ENCODE peak calls at places on chromosomes 2 and 18, in six cellular contexts. L is endothelial cell of umbilical vein, V is WTC11, X is K562, U is A549, C is HepG2. B is an unnamed sample.

GRCh38 chr18:34023471-34023870 is 201.2 kb downstream of the NOL4 start:
- DNase-seq in L (no peak), V (no peak), X (no peak), U (no peak), C (no peak), B (no peak)

GRCh38 chr2:12921321-12921720 is 204.6 kb downstream of the TRIB2 start:
- DNase-seq in L (no peak), V (no peak), X (no peak), U (no peak), C (no peak), B (no peak)

GRCh38 chr2:73083886-73084792 is 12.6 kb upstream of the SFXN5 start:
- DNase-seq in L (peak; percentile 83), V (no peak), X (no peak), U (no peak), C (no peak), B (no peak)

GRCh38 chr2:96175951-96176350 is 30.7 kb upstream of the DUSP2 start:
- DNase-seq in L (no peak), V (no peak), X (no peak), U (no peak), C (no peak), B (no peak)

GRCh38 chr2:172397136-172397825 is 30.1 kb upstream of the ITGA6 start:
- DNase-seq in L (no peak), V (no peak), X (no peak), U (no peak), C (no peak), B (no peak)

GRCh38 chr18:23143059-23143831 is 8.0 kb downstream of the CABLES1 start:
- DNase-seq in L (no peak), V (no peak), X (no peak), U (no peak), C (no peak), B (no peak)

GRCh38 chr18:48922801-48923730 is 27.7 kb downstream of the SMAD7 start:
- DNase-seq in L (peak; percentile 52), V (peak; percentile 30), X (peak; percentile 77), U (no peak), C (no peak), B (no peak)

GRCh38 chr2:241860184-241861078 is 1.7 kb upstream of the PDCD1 start:
- DNase-seq in L (no peak), V (no peak), X (no peak), U (no peak), C (no peak), B (no peak)

GRCh38 chr18:6948656-6949055 is 168.9 kb downstream of the LAMA1 start:
- DNase-seq in L (no peak), V (no peak), X (no peak), U (no peak), C (no peak), B (no peak)

GRCh38 chr2:236308855-236309668 is 44.9 kb upstream of the ASB18 start:
- DNase-seq in L (no peak), V (no peak), X (no peak), U (no peak), C (no peak), B (no peak)

GRCh38 chr2:240337028-240337427 is 98.4 kb upstream of the GPC1 start:
- DNase-seq in L (no peak), V (no peak), X (no peak), U (no peak), C (no peak), B (no peak)

GRCh38 chr18:3604626-3605408 is 154.8 kb downstream of the TGIF1 start:
- DNase-seq in L (peak; percentile 90), V (no peak), X (peak; percentile 38), U (no peak), C (peak; percentile 93), B (no peak)

GRCh38 chr2:144454466-144455287 is 65.2 kb downstream of the ZEB2 start:
- DNase-seq in L (peak; percentile 60), V (no peak), X (no peak), U (no peak), C (no peak), B (no peak)

GRCh38 chr18:48803518-48803917 is 147.2 kb downstream of the SMAD7 start:
- DNase-seq in L (no peak), V (peak; percentile 3), X (peak; percentile 39), U (no peak), C (no peak), B (no peak)

GRCh38 chr18:3675994-3676393 is 226.0 kb downstream of the TGIF1 start:
- DNase-seq in L (no peak), V (no peak), X (no peak), U (no peak), C (no peak), B (no peak)

GRCh38 chr18:79918089-79919011 is 33.1 kb downstream of the SLC66A2 start:
- DNase-seq in L (no peak), V (no peak), X (no peak), U (no peak), C (no peak), B (no peak)

GRCh38 chr2:229852565-229852964 is 69.2 kb downstream of the TRIP12 start:
- DNase-seq in L (peak; percentile 97), V (no peak), X (peak; percentile 13), U (no peak), C (no peak), B (no peak)
- TF ChIP-seq JUN in L (peak; percentile 80), V (no peak), X (no peak), U (no peak), C (no peak), B (no peak)

GRCh38 chr2:40155728-40156127 is 296.2 kb downstream of the SLC8A1 start:
- DNase-seq in L (no peak), V (no peak), X (no peak), U (no peak), C (no peak), B (no peak)
- TF ChIP-seq JUN in L (no peak), V (no peak), X (no peak), U (no peak), C (no peak), B (no peak)

DNA sequence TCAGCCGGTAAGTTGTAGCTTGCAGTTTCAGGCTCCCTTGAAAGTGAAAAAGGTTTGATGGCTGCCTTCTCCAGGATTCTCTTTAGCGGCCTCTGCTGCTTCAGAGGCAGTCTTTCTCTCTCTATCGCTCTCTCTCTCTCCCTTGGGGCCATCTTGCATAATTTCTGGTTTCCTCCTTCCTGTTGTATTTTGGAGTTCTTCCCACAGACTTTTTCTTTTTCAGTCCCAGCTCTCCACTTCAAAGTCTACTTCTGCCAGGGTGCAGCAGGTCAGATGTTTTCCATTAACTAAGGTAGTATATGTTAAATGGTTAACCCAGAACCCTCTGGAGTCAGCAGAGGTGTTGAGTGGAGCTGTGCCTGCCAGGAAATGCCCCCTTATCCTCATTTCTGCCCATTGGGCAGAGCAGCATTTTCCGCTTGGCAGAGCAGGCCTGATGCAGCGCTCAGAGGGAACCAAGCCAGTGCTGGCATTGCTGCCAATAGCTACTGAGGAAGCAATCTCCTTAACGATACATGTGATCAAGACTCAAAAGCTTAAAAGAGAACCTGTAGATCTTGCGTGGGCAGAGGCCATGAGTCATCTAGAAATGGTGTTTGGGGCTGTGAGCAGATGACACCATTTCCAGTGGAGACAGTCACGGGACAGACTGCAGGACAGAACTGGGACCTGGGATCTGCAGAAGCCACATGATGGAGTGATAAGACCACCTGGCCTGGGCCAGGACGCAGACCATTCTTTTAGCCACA is 20.8 kb downstream of the DBI start:
- DNase-seq in L (peak; percentile 20), V (no peak), X (peak; percentile 33), U (no peak), C (peak; percentile 34), B (no peak)
- TF ChIP-seq JUN in L (no peak), V (no peak), X (no peak), U (no peak), C (no peak), B (no peak)

GRCh38 chr2:130756041-130756720 is 841 bp downstream of the AMER3 start:
- DNase-seq in L (no peak), V (peak; percentile 58), X (peak; percentile 78), U (peak; percentile 23), C (no peak), B (peak; percentile 23)
- TF ChIP-seq JUN in L (no peak), V (no peak), X (no peak), U (no peak), C (no peak), B (no peak)

GRCh38 chr2:46239847-46240181 is 57.4 kb upstream of the EPAS1 start:
- DNase-seq in L (no peak), V (no peak), X (no peak), U (no peak), C (no peak), B (no peak)

GRCh38 chr2:46245869-46246268 is 51.3 kb upstream of the EPAS1 start:
- DNase-seq in L (no peak), V (no peak), X (no peak), U (no peak), C (no peak), B (no peak)

GRCh38 chr2:46239175-46239846 is 57.9 kb upstream of the EPAS1 start:
- DNase-seq in L (no peak), V (no peak), X (no peak), U (no peak), C (no peak), B (no peak)

GRCh38 chr2:46236876-46237859 is 60.0 kb upstream of the EPAS1 start:
- DNase-seq in L (no peak), V (no peak), X (no peak), U (no peak), C (peak; percentile 24), B (no peak)

GRCh38 chr2:46241344-46241743 is 55.9 kb upstream of the EPAS1 start:
- DNase-seq in L (peak; percentile 55), V (no peak), X (no peak), U (no peak), C (no peak), B (no peak)
- TF ChIP-seq JUN in L (peak; percentile 72), V (no peak), X (no peak), U (no peak), C (no peak), B (no peak)

GRCh38 chr2:36459725-36460137 is 104.2 kb downstream of the CRIM1 start:
- DNase-seq in L (peak; percentile 78), V (peak; percentile 46), X (no peak), U (peak; percentile 60), C (peak; percentile 88), B (no peak)
- TF ChIP-seq JUN in L (no peak), V (no peak), X (no peak), U (no peak), C (no peak), B (no peak)

DNA sequence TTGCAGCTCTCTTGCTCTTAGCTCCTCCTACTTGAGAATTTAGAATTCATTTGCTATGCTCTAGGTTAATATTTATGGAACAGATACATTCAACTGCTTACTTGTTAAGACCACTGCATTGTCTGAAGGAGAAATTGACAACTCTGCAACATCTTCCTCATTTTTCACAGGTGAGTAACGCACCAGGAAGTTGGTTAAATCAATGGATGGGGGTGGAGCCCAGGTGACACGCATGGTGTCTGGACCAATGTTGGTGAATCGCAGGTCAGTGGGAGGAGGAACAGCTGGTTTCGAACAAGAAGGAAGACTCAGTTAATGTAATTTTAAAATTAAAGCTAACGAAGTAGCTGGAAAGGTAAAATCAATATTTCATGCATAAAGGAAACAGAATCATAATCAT is 44.3 kb downstream of the FN1 start:
- DNase-seq in L (no peak), V (no peak), X (no peak), U (no peak), C (no peak), B (no peak)
- TF ChIP-seq JUN in L (no peak), V (no peak), X (no peak), U (no peak), C (no peak), B (no peak)